ENCODE peak calls at places on chromosomes 5 and 9, in seven cellular contexts. One of them, this sample, is unnamed.

GRCh38 chr9:88759374-88759773 is 224.4 kb downstream of the NXNL2 start:
- DNase-seq in B cell: no peak
- DNase-seq in hepatocyte: no peak
- DNase-seq in thoracic aorta: no peak
- DNase-seq in HFFc6: no peak
- DNase-seq in neural progenitor cell: no peak
- DNase-seq in GM13976: no peak
- DNase-seq in this sample: no peak

GRCh38 chr9:126295516-126295915 is 31.1 kb upstream of the MVB12B start:
- DNase-seq in HFFc6: no peak
- DNase-seq in GM13976: no peak
- DNase-seq in B cell: no peak
- DNase-seq in hepatocyte: no peak
- DNase-seq in neural progenitor cell: no peak
- DNase-seq in thoracic aorta: no peak
- DNase-seq in this sample: peak; percentile 14

GRCh38 chr5:154406231-154406630 is 39.6 kb upstream of the SAP30L start:
- DNase-seq in hepatocyte: peak; percentile 30
- DNase-seq in GM13976: no peak
- DNase-seq in B cell: no peak
- DNase-seq in neural progenitor cell: no peak
- DNase-seq in thoracic aorta: no peak
- DNase-seq in HFFc6: peak; percentile 13
- DNase-seq in this sample: no peak

GRCh38 chr5:160434022-160434531 is 12.4 kb downstream of the PTTG1 start:
- DNase-seq in GM13976: peak; percentile 74
- DNase-seq in hepatocyte: peak; percentile 64
- DNase-seq in HFFc6: no peak
- DNase-seq in neural progenitor cell: peak; percentile 79
- DNase-seq in B cell: peak; percentile 46
- DNase-seq in thoracic aorta: no peak
- DNase-seq in this sample: no peak

GRCh38 chr5:139885172-139885856 is 89.7 kb downstream of the PSD2 start:
- DNase-seq in B cell: no peak
- DNase-seq in GM13976: no peak
- DNase-seq in neural progenitor cell: no peak
- DNase-seq in HFFc6: peak; percentile 4
- DNase-seq in hepatocyte: no peak
- DNase-seq in thoracic aorta: no peak
- DNase-seq in this sample: no peak

GRCh38 chr9:135075234-135076142 is 12.0 kb upstream of the OLFM1 start:
- DNase-seq in B cell: no peak
- DNase-seq in thoracic aorta: no peak
- DNase-seq in hepatocyte: peak; percentile 50
- DNase-seq in GM13976: no peak
- DNase-seq in neural progenitor cell: peak; percentile 80
- DNase-seq in HFFc6: no peak
- DNase-seq in this sample: no peak

GRCh38 chr5:172370648-172371248 is 83.6 kb downstream of the SH3PXD2B start:
- DNase-seq in thoracic aorta: no peak
- DNase-seq in neural progenitor cell: peak; percentile 56
- DNase-seq in GM13976: no peak
- DNase-seq in B cell: no peak
- DNase-seq in hepatocyte: peak; percentile 42
- DNase-seq in HFFc6: peak; percentile 52
- DNase-seq in this sample: no peak

GRCh38 chr9:136107155-136107952 is 11.3 kb downstream of the TMEM250 start:
- DNase-seq in B cell: no peak
- DNase-seq in thoracic aorta: no peak
- DNase-seq in GM13976: peak; percentile 81
- DNase-seq in hepatocyte: no peak
- DNase-seq in neural progenitor cell: no peak
- DNase-seq in HFFc6: no peak
- DNase-seq in this sample: no peak

GRCh38 chr5:67085616-67086015 is 111.0 kb downstream of the CD180 start:
- DNase-seq in thoracic aorta: no peak
- DNase-seq in HFFc6: no peak
- DNase-seq in B cell: no peak
- DNase-seq in GM13976: no peak
- DNase-seq in hepatocyte: no peak
- DNase-seq in neural progenitor cell: no peak
- DNase-seq in this sample: no peak

GRCh38 chr5:150672237-150672883 is 11.3 kb downstream of the MYOZ3 start:
- DNase-seq in HFFc6: no peak
- DNase-seq in B cell: no peak
- DNase-seq in thoracic aorta: no peak
- DNase-seq in GM13976: peak; percentile 56
- DNase-seq in hepatocyte: peak; percentile 56
- DNase-seq in neural progenitor cell: peak; percentile 65
- DNase-seq in this sample: peak; percentile 53

GRCh38 chr5:1051366-1051720 is 42.7 kb downstream of the NKD2 start:
- DNase-seq in thoracic aorta: no peak
- DNase-seq in neural progenitor cell: no peak
- DNase-seq in HFFc6: no peak
- DNase-seq in GM13976: no peak
- DNase-seq in hepatocyte: no peak
- DNase-seq in B cell: no peak
- DNase-seq in this sample: no peak

GRCh38 chr5:149177911-149178565 is 36.7 kb downstream of the ABLIM3 start:
- DNase-seq in GM13976: no peak
- DNase-seq in neural progenitor cell: no peak
- DNase-seq in B cell: no peak
- DNase-seq in HFFc6: no peak
- DNase-seq in hepatocyte: no peak
- DNase-seq in thoracic aorta: no peak
- DNase-seq in this sample: no peak

GRCh38 chr5:176508603-176509002 is 28.6 kb downstream of the RNF44 start:
- DNase-seq in thoracic aorta: no peak
- DNase-seq in B cell: no peak
- DNase-seq in neural progenitor cell: no peak
- DNase-seq in hepatocyte: no peak
- DNase-seq in HFFc6: no peak
- DNase-seq in GM13976: no peak
- DNase-seq in this sample: no peak

GRCh38 chr5:127988149-127988755 is 95.3 kb upstream of the SLC12A2 start:
- DNase-seq in B cell: no peak
- DNase-seq in GM13976: no peak
- DNase-seq in neural progenitor cell: no peak
- DNase-seq in thoracic aorta: no peak
- DNase-seq in hepatocyte: peak; percentile 44
- DNase-seq in HFFc6: peak; percentile 90
- DNase-seq in this sample: no peak

GRCh38 chr9:105150991-105151685 is 93.3 kb upstream of the SLC44A1 start:
- DNase-seq in B cell: no peak
- DNase-seq in HFFc6: peak; percentile 56
- DNase-seq in hepatocyte: no peak
- DNase-seq in neural progenitor cell: no peak
- DNase-seq in thoracic aorta: no peak
- DNase-seq in GM13976: peak; percentile 29
- DNase-seq in this sample: no peak

GRCh38 chr9:87592554-87593394 is 95.1 kb downstream of the DAPK1 start:
- DNase-seq in HFFc6: peak; percentile 37
- DNase-seq in neural progenitor cell: no peak
- DNase-seq in hepatocyte: peak; percentile 52
- DNase-seq in GM13976: no peak
- DNase-seq in thoracic aorta: no peak
- DNase-seq in B cell: no peak
- DNase-seq in this sample: peak; percentile 78

GRCh38 chr5:139647406-139648204 is 544 bp upstream of the CXXC5 start:
- DNase-seq in B cell: no peak
- DNase-seq in HFFc6: no peak
- DNase-seq in GM13976: no peak
- DNase-seq in hepatocyte: no peak
- DNase-seq in neural progenitor cell: peak; percentile 49
- DNase-seq in thoracic aorta: no peak
- DNase-seq in this sample: peak; percentile 20

GRCh38 chr9:21689851-21690250 is 112.6 kb upstream of the MTAP start:
- DNase-seq in thoracic aorta: no peak
- DNase-seq in neural progenitor cell: no peak
- DNase-seq in GM13976: no peak
- DNase-seq in HFFc6: no peak
- DNase-seq in hepatocyte: no peak
- DNase-seq in B cell: no peak
- DNase-seq in this sample: no peak

GRCh38 chr5:74257645-74258328 is 382.7 kb downstream of the ENC1 start:
- DNase-seq in hepatocyte: peak; percentile 72
- DNase-seq in B cell: no peak
- DNase-seq in thoracic aorta: no peak
- DNase-seq in GM13976: no peak
- DNase-seq in HFFc6: no peak
- DNase-seq in neural progenitor cell: no peak
- DNase-seq in this sample: no peak

GRCh38 chr9:122180633-122181032 is 20.9 kb downstream of the MORN5 start:
- DNase-seq in B cell: no peak
- DNase-seq in GM13976: no peak
- DNase-seq in HFFc6: peak; percentile 81
- DNase-seq in thoracic aorta: no peak
- DNase-seq in hepatocyte: peak; percentile 75
- DNase-seq in neural progenitor cell: no peak
- DNase-seq in this sample: no peak

GRCh38 chr5:96065577-96066385 is 104.1 kb upstream of the ELL2 start:
- DNase-seq in B cell: no peak
- DNase-seq in HFFc6: no peak
- DNase-seq in neural progenitor cell: peak; percentile 79
- DNase-seq in thoracic aorta: no peak
- DNase-seq in hepatocyte: no peak
- DNase-seq in GM13976: no peak
- DNase-seq in this sample: no peak

GRCh38 chr5:141032626-141033025 is 18.5 kb upstream of the PCDHB1 start:
- DNase-seq in GM13976: no peak
- DNase-seq in HFFc6: no peak
- DNase-seq in thoracic aorta: no peak
- DNase-seq in hepatocyte: no peak
- DNase-seq in neural progenitor cell: no peak
- DNase-seq in B cell: no peak
- DNase-seq in this sample: no peak

GRCh38 chr5:134749415-134749814 is 9.2 kb upstream of the DDX46 start:
- DNase-seq in neural progenitor cell: peak; percentile 49
- DNase-seq in GM13976: no peak
- DNase-seq in HFFc6: no peak
- DNase-seq in hepatocyte: no peak
- DNase-seq in B cell: no peak
- DNase-seq in thoracic aorta: no peak
- DNase-seq in this sample: no peak

GRCh38 chr5:143436871-143437270 is 33.4 kb upstream of the NR3C1 start:
- DNase-seq in neural progenitor cell: no peak
- DNase-seq in B cell: no peak
- DNase-seq in GM13976: no peak
- DNase-seq in HFFc6: no peak
- DNase-seq in thoracic aorta: no peak
- DNase-seq in hepatocyte: no peak
- DNase-seq in this sample: no peak

GRCh38 chr5:112878760-112879159 is 17.7 kb downstream of the SRP19 start:
- DNase-seq in hepatocyte: peak; percentile 30
- DNase-seq in thoracic aorta: no peak
- DNase-seq in GM13976: no peak
- DNase-seq in HFFc6: no peak
- DNase-seq in neural progenitor cell: no peak
- DNase-seq in B cell: no peak
- DNase-seq in this sample: no peak

GRCh38 chr9:111632695-111633388 is 1.7 kb downstream of the DNAJC25 start:
- DNase-seq in B cell: no peak
- DNase-seq in neural progenitor cell: no peak
- DNase-seq in HFFc6: no peak
- DNase-seq in thoracic aorta: no peak
- DNase-seq in GM13976: no peak
- DNase-seq in hepatocyte: no peak
- DNase-seq in this sample: no peak
- TF ChIP-seq CTCF in B cell: no peak
- TF ChIP-seq CTCF in neural progenitor cell: no peak
- TF ChIP-seq CTCF in HFFc6: no peak
- TF ChIP-seq CTCF in thoracic aorta: no peak
- TF ChIP-seq CTCF in GM13976: no peak
- TF ChIP-seq CTCF in hepatocyte: no peak
- TF ChIP-seq CTCF in this sample: no peak

GRCh38 chr5:35339616-35340100 is 109.4 kb upstream of the PRLR start:
- DNase-seq in hepatocyte: no peak
- DNase-seq in HFFc6: no peak
- DNase-seq in GM13976: no peak
- DNase-seq in neural progenitor cell: no peak
- DNase-seq in B cell: no peak
- DNase-seq in thoracic aorta: no peak
- DNase-seq in this sample: no peak

GRCh38 chr5:35342664-35343063 is 112.4 kb upstream of the PRLR start:
- DNase-seq in hepatocyte: no peak
- DNase-seq in HFFc6: no peak
- DNase-seq in neural progenitor cell: no peak
- DNase-seq in B cell: no peak
- DNase-seq in GM13976: no peak
- DNase-seq in thoracic aorta: no peak
- DNase-seq in this sample: no peak

GRCh38 chr5:35341189-35341588 is 110.9 kb upstream of the PRLR start:
- DNase-seq in GM13976: no peak
- DNase-seq in thoracic aorta: no peak
- DNase-seq in hepatocyte: no peak
- DNase-seq in neural progenitor cell: no peak
- DNase-seq in HFFc6: no peak
- DNase-seq in B cell: no peak
- DNase-seq in this sample: no peak

GRCh38 chr5:35345222-35345621 is 114.9 kb upstream of the PRLR start:
- DNase-seq in neural progenitor cell: no peak
- DNase-seq in GM13976: no peak
- DNase-seq in hepatocyte: no peak
- DNase-seq in HFFc6: no peak
- DNase-seq in thoracic aorta: no peak
- DNase-seq in B cell: no peak
- DNase-seq in this sample: no peak
- TF ChIP-seq CTCF in neural progenitor cell: peak; percentile 11
- TF ChIP-seq CTCF in GM13976: no peak
- TF ChIP-seq CTCF in hepatocyte: peak; percentile 12
- TF ChIP-seq CTCF in HFFc6: no peak
- TF ChIP-seq CTCF in thoracic aorta: no peak
- TF ChIP-seq CTCF in B cell: no peak
- TF ChIP-seq CTCF in this sample: no peak

GRCh38 chr5:108681079-108681921 is 66.4 kb upstream of the FER start:
- DNase-seq in HFFc6: peak; percentile 71
- DNase-seq in B cell: peak; percentile 52
- DNase-seq in thoracic aorta: no peak
- DNase-seq in GM13976: peak; percentile 65
- DNase-seq in neural progenitor cell: peak; percentile 71
- DNase-seq in hepatocyte: peak; percentile 72
- DNase-seq in this sample: no peak
- TF ChIP-seq CTCF in HFFc6: peak; percentile 82
- TF ChIP-seq CTCF in B cell: peak; percentile 91
- TF ChIP-seq CTCF in thoracic aorta: peak; percentile 77
- TF ChIP-seq CTCF in GM13976: peak; percentile 80
- TF ChIP-seq CTCF in neural progenitor cell: peak; percentile 84
- TF ChIP-seq CTCF in hepatocyte: peak; percentile 86
- TF ChIP-seq CTCF in this sample: peak; percentile 78

DNA sequence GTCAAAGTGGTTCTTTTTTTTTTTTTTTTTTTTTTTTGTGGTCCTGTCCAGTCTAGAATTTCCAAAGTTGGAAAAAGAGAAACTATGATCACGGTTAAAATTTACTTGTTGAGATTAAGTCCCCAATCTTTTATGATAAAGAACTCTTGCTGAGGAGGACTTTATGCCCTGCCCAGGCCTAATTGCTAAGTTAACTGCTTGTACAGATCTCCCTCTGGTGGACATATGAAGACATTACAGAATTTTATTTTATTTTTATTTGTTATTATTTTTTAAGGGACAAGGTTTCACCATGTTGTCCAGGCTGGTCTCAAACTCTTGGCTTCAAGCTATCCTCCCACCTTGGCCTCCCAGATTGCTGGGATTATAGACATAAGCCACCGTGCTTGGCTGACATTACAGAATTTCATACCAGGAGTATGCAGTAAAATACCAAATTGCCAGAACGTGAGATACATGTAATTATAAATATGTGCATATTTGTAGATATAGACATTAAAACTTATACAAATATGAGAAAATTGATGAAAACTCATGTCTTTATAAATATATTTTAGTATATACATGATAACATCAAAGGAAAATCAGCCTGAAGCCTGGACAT is 91.2 kb downstream of the RFK start:
- DNase-seq in GM13976: peak; percentile 57
- DNase-seq in HFFc6: peak; percentile 39
- DNase-seq in thoracic aorta: no peak
- DNase-seq in B cell: peak; percentile 56
- DNase-seq in neural progenitor cell: peak; percentile 71
- DNase-seq in hepatocyte: peak; percentile 71
- DNase-seq in this sample: no peak
- TF ChIP-seq CTCF in GM13976: peak; percentile 12
- TF ChIP-seq CTCF in HFFc6: peak; percentile 90
- TF ChIP-seq CTCF in thoracic aorta: peak; percentile 78
- TF ChIP-seq CTCF in B cell: peak; percentile 80
- TF ChIP-seq CTCF in neural progenitor cell: peak; percentile 78
- TF ChIP-seq CTCF in hepatocyte: peak; percentile 77
- TF ChIP-seq CTCF in this sample: peak; percentile 66